ENCODE peak calls at places on chromosomes 4 and X, in six cellular contexts. A is head of caudate nucleus, T is SJCRH30, Y is H7, X is sigmoid colon, Q is lower leg skin. F is an unnamed sample.

GRCh38 chr4:33072340-33073089 is 2352.3 kb downstream of the PCDH7 start:
- DNase-seq in A (no peak), T (peak; percentile 24), Y (no peak), X (no peak), Q (no peak), F (no peak)

GRCh38 chr4:6813725-6814124 is 31.2 kb downstream of the KIAA0232 start:
- DNase-seq in A (no peak), T (no peak), Y (no peak), X (no peak), Q (no peak), F (no peak)

GRCh38 chr4:163350672-163351071 is 7.0 kb downstream of the NPY5R start:
- DNase-seq in A (no peak), T (no peak), Y (no peak), X (no peak), Q (no peak), F (no peak)

GRCh38 chr4:25925486-25926201 is 11.6 kb downstream of the SMIM20 start:
- DNase-seq in A (peak; percentile 26), T (peak; percentile 74), Y (peak; percentile 74), X (no peak), Q (no peak), F (no peak)

GRCh38 chr4:141350122-141350904 is 129.6 kb downstream of the ZNF330 start:
- DNase-seq in A (no peak), T (peak; percentile 93), Y (no peak), X (peak; percentile 65), Q (no peak), F (no peak)

GRCh38 chrX:13357925-13358324 is 38.1 kb upstream of the ATXN3L start:
- DNase-seq in A (no peak), T (peak; percentile 93), Y (no peak), X (no peak), Q (peak; percentile 19), F (no peak)

GRCh38 chr4:151315212-151315886 is 10.1 kb downstream of the SH3D19 start:
- DNase-seq in A (no peak), T (no peak), Y (no peak), X (no peak), Q (no peak), F (no peak)

GRCh38 chrX:77572322-77572721 is 125.1 kb downstream of the FGF16 start:
- DNase-seq in A (no peak), T (no peak), Y (no peak), X (no peak), Q (no peak), F (no peak)

GRCh38 chrX:140163376-140164159 is 198.2 kb upstream of the CXorf66 start:
- DNase-seq in A (no peak), T (no peak), Y (no peak), X (no peak), Q (no peak), F (no peak)

GRCh38 chr4:2059034-2059725 is at the start of gene NAT8L:
- DNase-seq in A (peak; percentile 87), T (peak; percentile 63), Y (peak; percentile 92), X (no peak), Q (no peak), F (no peak)

GRCh38 chr4:25330905-25331816 is 18.6 kb downstream of the ZCCHC4 start:
- DNase-seq in A (no peak), T (no peak), Y (no peak), X (no peak), Q (no peak), F (no peak)

GRCh38 chr4:105632599-105632998 is 75.9 kb downstream of the INTS12 start:
- DNase-seq in A (no peak), T (no peak), Y (no peak), X (no peak), Q (no peak), F (no peak)

GRCh38 chr4:24594887-24595286 is 10.5 kb upstream of the DHX15 start:
- DNase-seq in A (no peak), T (peak; percentile 88), Y (no peak), X (no peak), Q (no peak), F (no peak)

GRCh38 chr4:72076562-72076961 is 44.8 kb downstream of the NPFFR2 start:
- DNase-seq in A (no peak), T (no peak), Y (no peak), X (no peak), Q (no peak), F (no peak)

GRCh38 chr4:147060171-147060931 is 114.7 kb upstream of the TTC29 start:
- DNase-seq in A (no peak), T (peak; percentile 20), Y (no peak), X (no peak), Q (no peak), F (no peak)

GRCh38 chr4:153705743-153706468 is 21.8 kb downstream of the TLR2 start:
- DNase-seq in A (no peak), T (no peak), Y (no peak), X (no peak), Q (no peak), F (no peak)

GRCh38 chr4:120918788-120919187 is 3.7 kb downstream of the PRDM5 start:
- DNase-seq in A (peak; percentile 21), T (no peak), Y (no peak), X (peak; percentile 68), Q (no peak), F (no peak)

GRCh38 chr4:128424524-128425195 is 137.0 kb upstream of the PGRMC2 start:
- DNase-seq in A (no peak), T (no peak), Y (no peak), X (no peak), Q (peak; percentile 42), F (no peak)

GRCh38 chrX:123818243-123818642 is 41.6 kb upstream of the XIAP start:
- DNase-seq in A (no peak), T (no peak), Y (no peak), X (no peak), Q (no peak), F (no peak)

GRCh38 chr4:43846111-43846587 is 602.5 kb downstream of the KCTD8 start:
- DNase-seq in A (no peak), T (no peak), Y (no peak), X (no peak), Q (no peak), F (peak; percentile 76)

GRCh38 chrX:16103625-16104024 is 19.7 kb upstream of the GRPR start:
- DNase-seq in A (no peak), T (no peak), Y (no peak), X (no peak), Q (no peak), F (no peak)

GRCh38 chr4:119303587-119304305 is 18.2 kb downstream of the FABP2 start:
- DNase-seq in A (no peak), T (no peak), Y (no peak), X (no peak), Q (no peak), F (no peak)

GRCh38 chr4:78971326-78971725 is 32.1 kb upstream of the PAQR3 start:
- DNase-seq in A (no peak), T (no peak), Y (no peak), X (peak; percentile 70), Q (peak; percentile 66), F (no peak)

GRCh38 chrX:44020693-44021092 is 47.5 kb upstream of the NDP start:
- DNase-seq in A (no peak), T (no peak), Y (no peak), X (no peak), Q (no peak), F (no peak)

GRCh38 chr4:138266948-138267347 is 24.8 kb upstream of the SLC7A11 start:
- DNase-seq in A (no peak), T (no peak), Y (no peak), X (no peak), Q (no peak), F (no peak)

GRCh38 chr4:3045500-3045850 is 28.9 kb downstream of the HTT-AS start:
- DNase-seq in A (no peak), T (peak; percentile 62), Y (no peak), X (peak; percentile 87), Q (no peak), F (no peak)

GRCh38 chr4:177596035-177596434 is 153.8 kb upstream of the AGA start:
- DNase-seq in A (peak; percentile 64), T (peak; percentile 36), Y (no peak), X (no peak), Q (peak; percentile 45), F (no peak)

GRCh38 chr4:136032391-136032790 is 1499.9 kb downstream of the PCDH18 start:
- DNase-seq in A (no peak), T (no peak), Y (no peak), X (no peak), Q (no peak), F (no peak)

F was measured in suprapubic skin.